ENCODE peak calls at places on chromosomes 12 and 14, in eight cellular contexts. J is fibroblast of mammary gland; U is activated T-helper 1 cell treated with anti-CD3 and anti-CD28 coated beads, Interleukin-12 subunit alpha, Interleukin-12 subunit beta, Interleukin-2, Interleukin-4 antibody, amounts not matched to agents 30 ng/mL and 10 ng/mL and 1 ng/mL, durations not matched to agents 14 hours and 24 hours and 36 hours; W is brain microvascular endothelial cell; L is nucleus accumbens; I is smooth muscle cell of the brain vasculature; H is nephron progenitor cell; P is CD8-positive, alpha-beta memory T cell. A is an unnamed sample.

GRCh38 chr12:23949212-23950010 is at the start of gene SOX5:
- DNase-seq in H (peak; percentile 45), W (peak; percentile 59), U (no peak), P (no peak), J (peak; percentile 75), I (no peak), L (peak; percentile 20), A (no peak)

GRCh38 chr12:27280412-27280811 is 36.3 kb downstream of the STK38L start:
- DNase-seq in W (no peak), P (no peak), J (no peak), L (no peak), I (no peak), H (no peak), U (no peak), A (no peak)

GRCh38 chr14:61517861-61518802 is 177.2 kb upstream of the HIF1A start:
- DNase-seq in P (no peak), H (no peak), L (no peak), I (no peak), J (no peak), W (no peak), U (no peak), A (no peak)

GRCh38 chr12:3558255-3558654 is 67.3 kb downstream of the PRMT8 start:
- DNase-seq in H (no peak), J (no peak), P (no peak), L (no peak), I (no peak), W (no peak), U (no peak), A (no peak)

GRCh38 chr12:45309826-45310626 is 94.1 kb downstream of the ANO6 start:
- DNase-seq in L (no peak), P (no peak), J (peak; percentile 38), I (no peak), H (no peak), U (no peak), W (no peak), A (no peak)

GRCh38 chr12:119011231-119011630 is 29.9 kb downstream of the SRRM4 start:
- DNase-seq in L (no peak), H (no peak), J (no peak), P (no peak), I (no peak), U (no peak), W (no peak), A (no peak)

GRCh38 chr12:103495158-103495782 is 498 bp downstream of the C12orf42 start:
- DNase-seq in U (peak; percentile 16), P (peak; percentile 70), H (peak; percentile 71), W (no peak), L (no peak), I (no peak), J (no peak), A (no peak)

GRCh38 chr14:29311983-29312382 is 545.4 kb downstream of the FOXG1 start:
- DNase-seq in W (no peak), P (no peak), J (peak; percentile 42), L (no peak), I (no peak), U (no peak), H (no peak), A (no peak)

GRCh38 chr12:30880813-30881212 is 45.7 kb upstream of the TSPAN11 start:
- DNase-seq in P (no peak), J (no peak), U (no peak), L (no peak), I (no peak), H (no peak), W (no peak), A (no peak)

GRCh38 chr12:71958993-71959588 is 20.4 kb downstream of the TPH2 start:
- DNase-seq in H (no peak), J (peak; percentile 11), I (peak; percentile 43), L (no peak), U (no peak), W (peak; percentile 19), P (no peak), A (no peak)

GRCh38 chr14:54976316-54976715 is 50.6 kb downstream of the WDHD1 start:
- DNase-seq in J (peak; percentile 82), H (no peak), I (peak; percentile 13), U (no peak), P (no peak), W (peak; percentile 71), L (no peak), A (no peak)

GRCh38 chr14:75705014-75705413 is 44.0 kb downstream of the TTLL5 start:
- DNase-seq in I (no peak), W (no peak), H (no peak), P (no peak), L (no peak), U (no peak), J (peak; percentile 31), A (no peak)

GRCh38 chr14:69242311-69243224 is 17.4 kb upstream of the GALNT16 start:
- DNase-seq in J (peak; percentile 81), I (peak; percentile 50), H (peak; percentile 64), P (peak; percentile 53), L (peak; percentile 26), U (peak; percentile 27), W (peak; percentile 81), A (peak; percentile 33)

GRCh38 chr12:58491296-58491695 is 429.0 kb downstream of the LRIG3 start:
- DNase-seq in L (no peak), I (no peak), H (no peak), U (no peak), J (peak; percentile 81), W (no peak), P (no peak), A (no peak)

GRCh38 chr12:48092606-48093005 is 13.3 kb downstream of the SENP1 start:
- DNase-seq in H (no peak), I (no peak), W (no peak), L (no peak), U (no peak), P (no peak), J (no peak), A (no peak)

GRCh38 chr12:45415393-45415817 is 199.5 kb downstream of the ANO6 start:
- DNase-seq in U (no peak), I (peak; percentile 73), L (no peak), P (no peak), W (peak; percentile 99), J (peak; percentile 100), H (no peak), A (no peak)

GRCh38 chr14:103279129-103280025 is 54.7 kb upstream of the EIF5 start:
- DNase-seq in I (no peak), W (no peak), J (no peak), L (no peak), H (peak; percentile 57), P (no peak), U (no peak), A (no peak)

GRCh38 chr12:14238224-14238792 is 127.2 kb upstream of the ATF7IP start:
- DNase-seq in I (no peak), P (peak; percentile 39), W (no peak), H (no peak), U (no peak), L (no peak), J (peak; percentile 57), A (no peak)

GRCh38 chr14:73833024-73833423 is 18.6 kb upstream of the PTGR2 start:
- DNase-seq in P (no peak), J (peak; percentile 80), L (no peak), I (no peak), W (no peak), H (no peak), U (no peak), A (no peak)

GRCh38 chr12:107513184-107513583 is 172.4 kb upstream of the PWP1 start:
- DNase-seq in P (no peak), U (no peak), I (no peak), J (no peak), W (no peak), H (no peak), L (no peak), A (no peak)

GRCh38 chr12:132494294-132495164 is 4.6 kb downstream of the FBRSL1 start:
- DNase-seq in W (no peak), P (no peak), J (no peak), I (no peak), L (no peak), H (no peak), U (no peak), A (no peak)

GRCh38 chr14:59161571-59162175 is 26.8 kb upstream of the DAAM1 start:
- DNase-seq in L (peak; percentile 13), J (peak; percentile 80), P (no peak), H (peak; percentile 25), U (no peak), W (peak; percentile 88), I (no peak), A (no peak)

GRCh38 chr12:91155990-91156389 is 26.6 kb downstream of the DCN start:
- DNase-seq in J (no peak), I (no peak), U (no peak), P (no peak), L (no peak), W (no peak), H (no peak), A (no peak)

GRCh38 chr12:49832836-49833421 is 4.7 kb upstream of the NCKAP5L start:
- DNase-seq in L (no peak), W (no peak), I (no peak), J (peak; percentile 73), U (no peak), H (no peak), P (no peak), A (no peak)